ENCODE peak calls at places on chromosomes 11 and 22, in nine cellular contexts. One of them, this sample, is unnamed.

GRCh38 chr11:66112041-66112491 is 42.0 kb downstream of the PACS1 start:
- DNase-seq in esophagus squamous epithelium: no peak
- DNase-seq in HEK293T: no peak
- DNase-seq in H7: peak
- DNase-seq in dorsolateral prefrontal cortex: no peak
- DNase-seq in GM23248: no peak
- DNase-seq in activated CD8-positive, alpha-beta T cell treated with anti-CD3 and anti-CD28 coated beads, Interleukin-2, amount 10 ng/mL, durations not matched to agents 7 days and 5 days: no peak
- DNase-seq in T-cell: no peak
- DNase-seq in aorta: no peak
- DNase-seq in this sample: no peak

GRCh38 chr22:17388235-17388634 is 19.0 kb downstream of the CECR2 start:
- DNase-seq in esophagus squamous epithelium: no peak
- DNase-seq in HEK293T: no peak
- DNase-seq in H7: no peak
- DNase-seq in dorsolateral prefrontal cortex: no peak
- DNase-seq in GM23248: no peak
- DNase-seq in activated CD8-positive, alpha-beta T cell treated with anti-CD3 and anti-CD28 coated beads, Interleukin-2, amount 10 ng/mL, durations not matched to agents 7 days and 5 days: no peak
- DNase-seq in T-cell: no peak
- DNase-seq in aorta: no peak
- DNase-seq in this sample: no peak

GRCh38 chr11:91097069-91097468 is 874.2 kb upstream of the CHORDC1 start:
- DNase-seq in esophagus squamous epithelium: no peak
- DNase-seq in HEK293T: no peak
- DNase-seq in H7: no peak
- DNase-seq in dorsolateral prefrontal cortex: no peak
- DNase-seq in GM23248: no peak
- DNase-seq in activated CD8-positive, alpha-beta T cell treated with anti-CD3 and anti-CD28 coated beads, Interleukin-2, amount 10 ng/mL, durations not matched to agents 7 days and 5 days: no peak
- DNase-seq in T-cell: no peak
- DNase-seq in aorta: no peak
- DNase-seq in this sample: no peak

GRCh38 chr22:48869161-48869560 is 958.5 kb downstream of the BRD1 start:
- DNase-seq in esophagus squamous epithelium: no peak
- DNase-seq in HEK293T: no peak
- DNase-seq in H7: peak
- DNase-seq in dorsolateral prefrontal cortex: no peak
- DNase-seq in GM23248: no peak
- DNase-seq in activated CD8-positive, alpha-beta T cell treated with anti-CD3 and anti-CD28 coated beads, Interleukin-2, amount 10 ng/mL, durations not matched to agents 7 days and 5 days: no peak
- DNase-seq in T-cell: no peak
- DNase-seq in aorta: peak
- DNase-seq in this sample: no peak

GRCh38 chr11:123628936-123629683 is 25.3 kb downstream of the SCN3B start:
- DNase-seq in esophagus squamous epithelium: no peak
- DNase-seq in HEK293T: no peak
- DNase-seq in H7: no peak
- DNase-seq in dorsolateral prefrontal cortex: peak
- DNase-seq in GM23248: peak
- DNase-seq in activated CD8-positive, alpha-beta T cell treated with anti-CD3 and anti-CD28 coated beads, Interleukin-2, amount 10 ng/mL, durations not matched to agents 7 days and 5 days: no peak
- DNase-seq in T-cell: no peak
- DNase-seq in aorta: no peak
- DNase-seq in this sample: no peak

GRCh38 chr22:46918197-46918596 is 155.7 kb downstream of the TBC1D22A start:
- DNase-seq in esophagus squamous epithelium: no peak
- DNase-seq in HEK293T: no peak
- DNase-seq in H7: no peak
- DNase-seq in dorsolateral prefrontal cortex: no peak
- DNase-seq in GM23248: no peak
- DNase-seq in activated CD8-positive, alpha-beta T cell treated with anti-CD3 and anti-CD28 coated beads, Interleukin-2, amount 10 ng/mL, durations not matched to agents 7 days and 5 days: no peak
- DNase-seq in T-cell: no peak
- DNase-seq in aorta: no peak
- DNase-seq in this sample: no peak

GRCh38 chr11:35014352-35014751 is 97.9 kb downstream of the PDHX start:
- DNase-seq in esophagus squamous epithelium: no peak
- DNase-seq in HEK293T: no peak
- DNase-seq in H7: no peak
- DNase-seq in dorsolateral prefrontal cortex: no peak
- DNase-seq in GM23248: peak
- DNase-seq in activated CD8-positive, alpha-beta T cell treated with anti-CD3 and anti-CD28 coated beads, Interleukin-2, amount 10 ng/mL, durations not matched to agents 7 days and 5 days: no peak
- DNase-seq in T-cell: no peak
- DNase-seq in aorta: no peak
- DNase-seq in this sample: no peak

GRCh38 chr22:32701021-32701420 is 100.5 kb upstream of the TIMP3 start:
- DNase-seq in esophagus squamous epithelium: no peak
- DNase-seq in HEK293T: no peak
- DNase-seq in H7: no peak
- DNase-seq in dorsolateral prefrontal cortex: no peak
- DNase-seq in GM23248: peak
- DNase-seq in activated CD8-positive, alpha-beta T cell treated with anti-CD3 and anti-CD28 coated beads, Interleukin-2, amount 10 ng/mL, durations not matched to agents 7 days and 5 days: no peak
- DNase-seq in T-cell: no peak
- DNase-seq in aorta: no peak
- DNase-seq in this sample: no peak

GRCh38 chr11:48154162-48154561 is 62.4 kb upstream of the OR4B1 start:
- DNase-seq in esophagus squamous epithelium: no peak
- DNase-seq in HEK293T: no peak
- DNase-seq in H7: no peak
- DNase-seq in dorsolateral prefrontal cortex: no peak
- DNase-seq in GM23248: peak
- DNase-seq in activated CD8-positive, alpha-beta T cell treated with anti-CD3 and anti-CD28 coated beads, Interleukin-2, amount 10 ng/mL, durations not matched to agents 7 days and 5 days: no peak
- DNase-seq in T-cell: no peak
- DNase-seq in aorta: no peak
- DNase-seq in this sample: no peak

GRCh38 chr11:101341578-101341977 is 212.0 kb upstream of the PGR start:
- DNase-seq in esophagus squamous epithelium: no peak
- DNase-seq in HEK293T: no peak
- DNase-seq in H7: no peak
- DNase-seq in dorsolateral prefrontal cortex: no peak
- DNase-seq in GM23248: no peak
- DNase-seq in activated CD8-positive, alpha-beta T cell treated with anti-CD3 and anti-CD28 coated beads, Interleukin-2, amount 10 ng/mL, durations not matched to agents 7 days and 5 days: no peak
- DNase-seq in T-cell: no peak
- DNase-seq in aorta: no peak
- DNase-seq in this sample: no peak

GRCh38 chr11:126257144-126257543 is 11.6 kb downstream of the SRPRA start:
- DNase-seq in esophagus squamous epithelium: no peak
- DNase-seq in HEK293T: no peak
- DNase-seq in H7: no peak
- DNase-seq in dorsolateral prefrontal cortex: no peak
- DNase-seq in GM23248: peak
- DNase-seq in activated CD8-positive, alpha-beta T cell treated with anti-CD3 and anti-CD28 coated beads, Interleukin-2, amount 10 ng/mL, durations not matched to agents 7 days and 5 days: no peak
- DNase-seq in T-cell: no peak
- DNase-seq in aorta: no peak
- DNase-seq in this sample: no peak

GRCh38 chr11:10638285-10638684 is 55.3 kb downstream of the IRAG1 start:
- DNase-seq in esophagus squamous epithelium: no peak
- DNase-seq in HEK293T: no peak
- DNase-seq in H7: no peak
- DNase-seq in dorsolateral prefrontal cortex: peak
- DNase-seq in GM23248: peak
- DNase-seq in activated CD8-positive, alpha-beta T cell treated with anti-CD3 and anti-CD28 coated beads, Interleukin-2, amount 10 ng/mL, durations not matched to agents 7 days and 5 days: no peak
- DNase-seq in T-cell: no peak
- DNase-seq in aorta: no peak
- DNase-seq in this sample: no peak

This sample was measured in Karpas-422.